ENCODE peak calls at places on chromosomes 4 and X, in eight cellular contexts. Q, Y, B, X, K, L, U and V are unnamed samples.

GRCh38 chrX:101191217-101191750 is 28.3 kb upstream of the DRP2 start:
- DNase-seq in Q (no peak), Y (no peak), B (peak), X (peak), K (no peak), L (peak), U (no peak), V (no peak)

GRCh38 chr4:70958681-70959080 is 34.8 kb upstream of the DCK start:
- DNase-seq in Q (no peak), Y (no peak), B (peak), X (no peak), K (no peak), L (peak), U (no peak), V (no peak)

GRCh38 chrX:18702362-18703195 is 4.9 kb upstream of the PPEF1 start:
- DNase-seq in Q (no peak), Y (no peak), B (no peak), X (no peak), K (no peak), L (peak), U (no peak), V (no peak)

GRCh38 chr4:92106816-92107215 is 196.9 kb upstream of the GRID2 start:
- DNase-seq in Q (no peak), Y (no peak), B (no peak), X (no peak), K (no peak), L (no peak), U (no peak), V (no peak)

GRCh38 chr4:11343536-11343935 is 85.2 kb downstream of the HS3ST1 start:
- DNase-seq in Q (no peak), Y (no peak), B (no peak), X (no peak), K (no peak), L (no peak), U (no peak), V (no peak)

GRCh38 chrX:22365460-22365859 is 92.7 kb downstream of the CBLL2 start:
- DNase-seq in Q (no peak), Y (no peak), B (peak), X (no peak), K (no peak), L (peak), U (no peak), V (no peak)

GRCh38 chr4:128757712-128758111 is 51.8 kb upstream of the JADE1 start:
- DNase-seq in Q (no peak), Y (no peak), B (peak), X (no peak), K (no peak), L (peak), U (no peak), V (no peak)

GRCh38 chrX:40644821-40645358 is 2.5 kb downstream of the CXorf38 start:
- DNase-seq in Q (no peak), Y (peak), B (peak), X (no peak), K (no peak), L (peak), U (no peak), V (no peak)

GRCh38 chrX:33336783-33337182 is 125.4 kb upstream of the DMD start:
- DNase-seq in Q (no peak), Y (peak), B (no peak), X (peak), K (no peak), L (peak), U (no peak), V (no peak)

GRCh38 chr4:22473268-22473667 is 42.6 kb downstream of the ADGRA3 start:
- DNase-seq in Q (no peak), Y (no peak), B (peak), X (no peak), K (no peak), L (peak), U (no peak), V (no peak)

GRCh38 chr4:63663870-63664269 is 745.4 kb downstream of the TECRL start:
- DNase-seq in Q (no peak), Y (no peak), B (no peak), X (no peak), K (no peak), L (no peak), U (no peak), V (no peak)

GRCh38 chrX:44904542-44905115 is 31.6 kb downstream of the KDM6A start:
- DNase-seq in Q (no peak), Y (no peak), B (peak), X (no peak), K (no peak), L (no peak), U (no peak), V (no peak)

GRCh38 chrX:129701624-129702069 is 37.1 kb upstream of the XPNPEP2 start:
- DNase-seq in Q (no peak), Y (no peak), B (peak), X (no peak), K (no peak), L (no peak), U (no peak), V (no peak)